ENCODE peak calls at places on chromosomes 6 and 20, in nine cellular contexts. K, M, X, F, R, J, N, H and G are unnamed samples.

GRCh38 chr6:41161380-41161779 is 1.5 kb downstream of the TREM2 start:
- DNase-seq in H (no peak), X (no peak), R (no peak), M (no peak), N (no peak), F (no peak), K (no peak), J (no peak), G (no peak)

GRCh38 chr20:37081717-37082289 is 14.0 kb downstream of the RBL1 start:
- DNase-seq in K (peak), X (no peak), J (peak), F (no peak), H (peak), N (no peak), R (peak), M (peak), G (no peak)

GRCh38 chr6:149425224-149425623 is 25.2 kb downstream of the SUMO4 start:
- DNase-seq in J (no peak), H (no peak), R (no peak), F (no peak), N (no peak), K (no peak), M (no peak), X (no peak), G (no peak)

GRCh38 chr6:89413006-89413400 is 930 bp upstream of the RRAGD start:
- DNase-seq in R (no peak), H (no peak), K (no peak), M (no peak), N (no peak), F (no peak), J (no peak), X (no peak), G (no peak)

GRCh38 chr6:42898891-42899361 is 16.9 kb upstream of the PTCRA start:
- DNase-seq in K (peak), F (peak), N (peak), M (peak), J (peak), X (peak), R (peak), H (peak), G (peak)

GRCh38 chr6:90144396-90144795 is 152.2 kb downstream of the BACH2 start:
- DNase-seq in N (no peak), F (no peak), R (no peak), K (no peak), X (no peak), M (no peak), H (no peak), J (no peak), G (no peak)

GRCh38 chr6:169800116-169800667 is 48.8 kb downstream of the ERMARD start:
- DNase-seq in J (no peak), M (no peak), X (no peak), R (no peak), H (no peak), F (no peak), K (no peak), N (peak), G (no peak)

GRCh38 chr6:129186988-129187387 is 304.1 kb downstream of the LAMA2 start:
- DNase-seq in N (peak), M (no peak), R (no peak), X (no peak), F (no peak), J (peak), K (peak), H (no peak), G (peak)

GRCh38 chr6:53634184-53634631 is 31.3 kb downstream of the KLHL31 start:
- DNase-seq in J (no peak), R (no peak), X (no peak), M (no peak), K (no peak), H (no peak), F (no peak), N (no peak), G (no peak)

GRCh38 chr6:34358389-34358906 is 34.0 kb downstream of the NUDT3 start:
- DNase-seq in K (no peak), H (no peak), J (peak), F (peak), N (peak), R (no peak), M (no peak), X (peak), G (peak)

GRCh38 chr6:14621518-14621917 is 503.9 kb downstream of the CD83 start:
- DNase-seq in F (no peak), N (peak), R (no peak), X (no peak), H (no peak), K (no peak), M (no peak), J (no peak), G (no peak)

GRCh38 chr20:62376112-62377063 is 9.3 kb upstream of the LAMA5 start:
- DNase-seq in H (no peak), K (peak), F (peak), N (peak), X (no peak), M (peak), R (no peak), J (no peak), G (no peak)

GRCh38 chr6:34227656-34228421 is 8.8 kb upstream of the HMGA1 start:
- DNase-seq in H (no peak), R (no peak), X (no peak), F (no peak), K (no peak), J (no peak), M (no peak), N (no peak), G (no peak)

GRCh38 chr20:16407251-16408067 is 165.8 kb downstream of the KIF16B start:
- DNase-seq in F (no peak), R (no peak), N (no peak), M (no peak), J (peak), K (no peak), H (no peak), X (no peak), G (peak)

GRCh38 chr6:30981942-30982772 is 1.4 kb upstream of the MUC21 start:
- DNase-seq in M (peak), J (peak), X (no peak), N (peak), R (no peak), H (no peak), F (peak), K (peak), G (peak)

GRCh38 chr20:47790032-47790965 is 5.0 kb upstream of the SULF2 start:
- DNase-seq in J (peak), K (peak), H (no peak), X (peak), F (no peak), M (no peak), R (no peak), N (peak), G (peak)